ENCODE peak calls at places on chromosomes 6 and 20, in seven cellular contexts. D, P, O, W, V, B and J are unnamed samples.

GRCh38 chr6:45697605-45698004 is 318.1 kb downstream of the CLIC5 start:
- DNase-seq in B (no peak), W (no peak), D (no peak), V (no peak), O (no peak), P (no peak), J (no peak)

GRCh38 chr20:50273601-50274491 is 83.2 kb downstream of the CEBPB start:
- DNase-seq in P (peak; percentile 58), V (no peak), D (no peak), B (no peak), O (no peak), W (no peak), J (no peak)

GRCh38 chr6:8017276-8017701 is 46.9 kb downstream of the BLOC1S5 start:
- DNase-seq in D (no peak), W (no peak), V (no peak), O (no peak), B (no peak), P (no peak), J (no peak)

GRCh38 chr20:19786311-19786710 is 28.3 kb downstream of the RIN2 start:
- DNase-seq in D (no peak), V (no peak), W (peak; percentile 60), B (no peak), O (peak; percentile 48), P (peak; percentile 82), J (no peak)

GRCh38 chr20:25338112-25339023 is 52.3 kb downstream of the ABHD12 start:
- DNase-seq in V (no peak), D (no peak), O (no peak), P (no peak), B (no peak), W (no peak), J (no peak)

GRCh38 chr6:61711849-61712248 is 574.2 kb downstream of the KHDRBS2 start:
- DNase-seq in P (no peak), O (no peak), W (peak; percentile 51), B (no peak), V (no peak), D (no peak), J (no peak)

GRCh38 chr20:45206746-45207145 is at the start of gene SEMG1:
- DNase-seq in D (no peak), O (no peak), P (no peak), V (no peak), B (no peak), W (peak; percentile 20), J (no peak)

GRCh38 chr6:135932651-135933050 is 81.2 kb downstream of the PDE7B start:
- DNase-seq in P (no peak), W (no peak), O (no peak), D (no peak), V (no peak), B (no peak), J (no peak)

GRCh38 chr6:503610-504362 is 112.2 kb downstream of the IRF4 start:
- DNase-seq in D (no peak), W (no peak), P (no peak), V (no peak), O (no peak), B (peak; percentile 74), J (no peak)

GRCh38 chr6:140566706-140567330 is 1192.4 kb upstream of the CITED2 start:
- DNase-seq in P (no peak), D (no peak), B (no peak), V (no peak), O (no peak), W (no peak), J (no peak)

GRCh38 chr6:1025821-1026220 is 286.1 kb upstream of the FOXQ1 start:
- DNase-seq in P (peak; percentile 37), W (no peak), D (no peak), B (no peak), O (no peak), V (no peak), J (no peak)

GRCh38 chr6:116876635-116877611 is at the start of gene RFX6:
- DNase-seq in D (no peak), W (peak; percentile 69), P (no peak), O (no peak), V (peak; percentile 5), B (peak; percentile 77), J (no peak)

GRCh38 chr20:17835240-17835940 is 133.2 kb downstream of the SNX5 start:
- DNase-seq in V (no peak), D (no peak), P (peak; percentile 87), B (peak; percentile 36), O (peak; percentile 63), W (no peak), J (no peak)

GRCh38 chr6:96522469-96523009 is 933 bp downstream of the UFL1 start:
- DNase-seq in B (no peak), P (no peak), O (no peak), D (no peak), W (no peak), V (no peak), J (no peak)

GRCh38 chr6:83962592-83962991 is 71.0 kb upstream of the MRAP2 start:
- DNase-seq in W (no peak), P (no peak), B (no peak), O (no peak), D (peak; percentile 77), V (no peak), J (no peak)

GRCh38 chr20:38645318-38645717 is 43.7 kb downstream of the ARHGAP40 start:
- DNase-seq in V (no peak), B (no peak), D (no peak), P (no peak), W (no peak), O (no peak), J (no peak)

GRCh38 chr6:41284726-41285125 is 1.8 kb downstream of the TREM1 start:
- DNase-seq in O (no peak), B (no peak), W (no peak), D (no peak), P (no peak), V (no peak), J (no peak)

GRCh38 chr20:43068482-43068881 is 121.2 kb downstream of the PTPRT start:
- DNase-seq in P (no peak), W (no peak), O (no peak), B (no peak), D (no peak), V (no peak), J (no peak)

DNA sequence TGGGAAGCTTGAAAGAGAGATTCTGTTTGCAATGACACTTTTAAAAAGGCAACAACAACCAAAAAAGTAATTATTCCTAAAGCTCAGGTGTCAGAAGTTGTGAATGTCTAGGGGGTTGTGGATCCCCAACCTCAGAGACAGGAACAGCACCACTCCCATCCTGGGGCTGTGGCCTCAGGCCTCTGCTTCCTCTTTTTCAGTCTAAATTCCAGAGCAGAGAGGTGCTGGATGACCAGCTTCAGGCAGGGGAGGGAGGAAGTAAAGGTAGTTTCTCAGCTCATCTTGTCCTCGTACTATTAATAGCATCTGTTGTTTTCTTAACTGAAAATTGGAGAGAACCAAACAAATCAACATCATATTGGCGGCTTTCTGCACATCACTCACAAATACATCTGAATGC is 8.3 kb downstream of the NT5E start:
- DNase-seq in O (no peak), W (peak; percentile 35), D (no peak), V (no peak), B (no peak), P (no peak), J (no peak)
- TF ChIP-seq POLR2AphosphoS5 in O (no peak), W (no peak), D (no peak), V (no peak), B (no peak), P (no peak), J (no peak)

DNA sequence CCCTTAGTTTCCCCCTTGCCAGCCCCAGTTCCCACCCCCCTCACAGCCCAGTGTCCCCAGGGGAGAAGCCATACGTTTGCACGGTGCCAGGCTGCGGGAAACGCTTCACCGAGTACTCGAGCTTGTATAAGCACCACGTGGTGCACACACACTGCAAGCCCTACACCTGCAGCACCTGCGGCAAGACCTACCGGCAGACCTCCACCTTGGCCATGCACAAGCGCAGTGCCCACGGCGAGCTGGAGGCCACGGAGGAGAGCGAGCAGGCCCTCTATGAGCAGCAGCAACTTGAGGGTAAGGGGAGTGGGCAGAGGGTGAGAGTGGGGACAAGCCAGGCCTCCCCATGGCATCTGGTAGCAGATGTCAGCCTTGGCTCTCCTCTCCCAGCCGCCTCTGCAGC is 5.1 kb upstream of the DEF6 start:
- DNase-seq in P (peak; percentile 49), O (no peak), V (no peak), W (no peak), B (peak; percentile 58), D (no peak), J (no peak)
- TF ChIP-seq POLR2AphosphoS5 in P (no peak), O (no peak), V (no peak), W (no peak), B (no peak), D (no peak), J (no peak)

GRCh38 chr6:24004062-24004461 is 122.0 kb upstream of the NRSN1 start:
- DNase-seq in O (no peak), P (no peak), B (no peak), D (no peak), V (no peak), W (no peak), J (no peak)
- TF ChIP-seq POLR2AphosphoS5 in O (no peak), P (no peak), B (no peak), D (no peak), V (no peak), W (no peak), J (peak; percentile 64)

GRCh38 chr20:63013207-63013606 is 6.4 kb upstream of the BHLHE23 start:
- DNase-seq in W (no peak), P (no peak), D (no peak), B (no peak), O (no peak), V (no peak), J (no peak)

GRCh38 chr20:63009044-63009961 is 2.5 kb upstream of the BHLHE23 start:
- DNase-seq in V (peak; percentile 94), P (peak; percentile 78), D (peak; percentile 60), W (peak; percentile 91), O (peak; percentile 43), B (peak; percentile 95), J (no peak)

GRCh38 chr20:63009988-63010769 is 3.4 kb upstream of the BHLHE23 start:
- DNase-seq in V (peak; percentile 79), O (peak; percentile 39), P (no peak), D (peak; percentile 97), W (no peak), B (no peak), J (no peak)

GRCh38 chr20:63014287-63014686 is 7.5 kb upstream of the BHLHE23 start:
- DNase-seq in O (no peak), P (no peak), B (no peak), D (no peak), V (no peak), W (no peak), J (no peak)

DNA sequence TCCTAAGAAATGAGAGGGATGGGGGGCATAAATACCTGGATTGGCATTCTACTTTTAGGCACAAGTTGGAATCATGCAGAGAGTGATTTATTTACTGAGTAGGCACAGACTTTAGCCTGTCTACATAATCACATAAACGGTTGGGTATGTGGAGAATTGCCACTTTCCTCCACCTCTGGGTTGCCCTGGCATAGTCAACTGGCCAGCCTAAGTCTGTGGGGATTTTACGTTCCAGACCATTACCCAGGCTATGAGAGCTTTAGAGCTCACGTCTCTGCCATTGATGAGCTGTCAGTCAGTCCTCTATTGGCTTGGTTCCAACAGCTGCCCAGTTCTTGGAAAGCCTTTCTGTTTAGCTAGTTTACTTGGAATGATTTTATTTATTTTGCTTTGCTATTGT is 5.0 kb upstream of the BHLHE23 start:
- DNase-seq in B (no peak), P (no peak), O (no peak), D (peak; percentile 55), W (no peak), V (no peak), J (no peak)
- TF ChIP-seq POLR2AphosphoS5 in B (no peak), P (no peak), O (no peak), D (peak; percentile 71), W (no peak), V (no peak), J (no peak)